ENCODE peak calls at places on chromosomes 3 and 15, in four cellular contexts. One of them, this sample, is unnamed.

GRCh38 chr3:187014417-187014864 is 84.1 kb downstream of the ST6GAL1 start:
- DNase-seq in HCT116: no peak
- DNase-seq in H9: no peak
- DNase-seq in mesenchymal stem cell: no peak
- DNase-seq in this sample: peak; percentile 47

GRCh38 chr3:18062289-18063025 is 320.0 kb upstream of the TBC1D5 start:
- DNase-seq in mesenchymal stem cell: no peak
- DNase-seq in H9: no peak
- DNase-seq in HCT116: no peak
- DNase-seq in this sample: peak; percentile 15

GRCh38 chr15:32717290-32718081 is at the start of gene GREM1:
- DNase-seq in mesenchymal stem cell: peak; percentile 73
- DNase-seq in H9: peak; percentile 55
- DNase-seq in HCT116: no peak
- DNase-seq in this sample: peak; percentile 89

GRCh38 chr3:42803800-42804112 is 534 bp downstream of the HIGD1A start:
- DNase-seq in HCT116: no peak
- DNase-seq in mesenchymal stem cell: no peak
- DNase-seq in H9: peak; percentile 43
- DNase-seq in this sample: peak; percentile 73

GRCh38 chr3:49260711-49261357 is 16.2 kb downstream of the C3orf62 start:
- DNase-seq in HCT116: peak; percentile 65
- DNase-seq in mesenchymal stem cell: peak; percentile 57
- DNase-seq in H9: no peak
- DNase-seq in this sample: no peak

GRCh38 chr15:92109485-92109884 is 256.0 kb downstream of the SLCO3A1 start:
- DNase-seq in mesenchymal stem cell: no peak
- DNase-seq in H9: no peak
- DNase-seq in HCT116: no peak
- DNase-seq in this sample: no peak

GRCh38 chr15:66878761-66879160 is 176.7 kb downstream of the SMAD6 start:
- DNase-seq in HCT116: no peak
- DNase-seq in H9: no peak
- DNase-seq in mesenchymal stem cell: no peak
- DNase-seq in this sample: no peak

GRCh38 chr3:168024537-168024941 is 71.2 kb downstream of the GOLIM4 start:
- DNase-seq in mesenchymal stem cell: peak; percentile 93
- DNase-seq in H9: no peak
- DNase-seq in HCT116: peak; percentile 82
- DNase-seq in this sample: peak; percentile 88

GRCh38 chr3:53109190-53109589 is 21.0 kb downstream of the RFT1 start:
- DNase-seq in H9: no peak
- DNase-seq in mesenchymal stem cell: peak; percentile 6
- DNase-seq in HCT116: no peak
- DNase-seq in this sample: peak; percentile 38

GRCh38 chr15:78709263-78709882 is 68.4 kb upstream of the CHRNB4 start:
- DNase-seq in HCT116: peak; percentile 36
- DNase-seq in mesenchymal stem cell: peak; percentile 54
- DNase-seq in H9: peak; percentile 86
- DNase-seq in this sample: peak; percentile 84

GRCh38 chr3:133572158-133573053 is 1.1 kb upstream of the CDV3 start:
- DNase-seq in mesenchymal stem cell: peak; percentile 66
- DNase-seq in H9: no peak
- DNase-seq in HCT116: no peak
- DNase-seq in this sample: no peak

GRCh38 chr3:189041482-189042090 is 130.2 kb upstream of the TPRG1 start:
- DNase-seq in HCT116: peak; percentile 51
- DNase-seq in mesenchymal stem cell: peak; percentile 53
- DNase-seq in H9: peak; percentile 76
- DNase-seq in this sample: peak; percentile 22

GRCh38 chr3:115713247-115713646 is 89.9 kb downstream of the GAP43 start:
- DNase-seq in HCT116: no peak
- DNase-seq in H9: no peak
- DNase-seq in mesenchymal stem cell: no peak
- DNase-seq in this sample: peak; percentile 46

GRCh38 chr3:17730318-17730967 is 12.0 kb downstream of the TBC1D5 start:
- DNase-seq in H9: no peak
- DNase-seq in mesenchymal stem cell: peak; percentile 15
- DNase-seq in HCT116: peak; percentile 53
- DNase-seq in this sample: peak; percentile 3

GRCh38 chr15:42160110-42160509 is 3.7 kb upstream of the PLA2G4F start:
- DNase-seq in mesenchymal stem cell: no peak
- DNase-seq in H9: no peak
- DNase-seq in HCT116: no peak
- DNase-seq in this sample: no peak

GRCh38 chr3:50370594-50370993 is 11.3 kb upstream of the TMEM115 start:
- DNase-seq in mesenchymal stem cell: peak; percentile 26
- DNase-seq in HCT116: no peak
- DNase-seq in H9: no peak
- DNase-seq in this sample: peak; percentile 47

GRCh38 chr3:108554913-108555571 is 34.2 kb downstream of the CIP2A start:
- DNase-seq in mesenchymal stem cell: no peak
- DNase-seq in HCT116: no peak
- DNase-seq in H9: no peak
- DNase-seq in this sample: no peak

GRCh38 chr3:16546186-16547004 is 32.9 kb upstream of the RFTN1 start:
- DNase-seq in mesenchymal stem cell: no peak
- DNase-seq in HCT116: no peak
- DNase-seq in H9: no peak
- DNase-seq in this sample: no peak

GRCh38 chr3:172359231-172359630 is 89.0 kb downstream of the GHSR start:
- DNase-seq in H9: no peak
- DNase-seq in mesenchymal stem cell: no peak
- DNase-seq in HCT116: no peak
- DNase-seq in this sample: no peak

GRCh38 chr15:77533986-77534385 is 98.7 kb downstream of the LINGO1 start:
- DNase-seq in mesenchymal stem cell: no peak
- DNase-seq in H9: no peak
- DNase-seq in HCT116: no peak
- DNase-seq in this sample: no peak
- H3K9ac ChIP-seq in mesenchymal stem cell: no peak overlapping the region
- H3K9ac ChIP-seq in H9: no peak overlapping the region
- H3K9ac ChIP-seq in HCT116: no peak overlapping the region
- H3K9ac ChIP-seq in this sample: no peak overlapping the region

DNA sequence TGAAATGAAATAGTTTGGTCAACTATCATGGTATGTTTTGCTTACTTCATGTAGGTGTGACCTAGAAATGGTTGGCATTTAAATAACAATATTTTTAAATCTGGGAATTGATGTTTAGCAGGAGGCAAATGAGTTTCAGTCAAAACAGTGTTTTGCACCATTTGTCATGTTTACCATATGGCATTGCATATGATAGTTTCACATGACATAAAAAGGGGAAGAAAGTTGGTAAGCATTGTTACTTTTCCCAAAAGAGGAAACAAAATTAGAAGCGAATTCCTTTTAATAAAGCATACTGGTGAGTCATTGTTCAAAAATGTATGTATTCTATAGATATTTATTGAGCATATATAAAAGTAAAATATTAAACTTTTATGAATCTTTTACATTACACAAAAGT is 2.3 kb downstream of the RNF13 start:
- DNase-seq in HCT116: no peak
- DNase-seq in mesenchymal stem cell: no peak
- DNase-seq in H9: no peak
- DNase-seq in this sample: no peak
- H3K9ac ChIP-seq in HCT116: no peak overlapping the region
- H3K9ac ChIP-seq in mesenchymal stem cell: peak overlapping the region; percentile 97
- H3K9ac ChIP-seq in H9: no peak overlapping the region
- H3K9ac ChIP-seq in this sample: peak overlapping the region; percentile 96

GRCh38 chr3:96813820-96814580 is 394 bp upstream of the EPHA6 start:
- DNase-seq in HCT116: no peak
- DNase-seq in mesenchymal stem cell: peak; percentile 54
- DNase-seq in H9: peak; percentile 56
- DNase-seq in this sample: peak; percentile 82
- H3K9ac ChIP-seq in HCT116: no peak overlapping the region
- H3K9ac ChIP-seq in mesenchymal stem cell: peak overlapping the region; percentile 27
- H3K9ac ChIP-seq in H9: no peak overlapping the region
- H3K9ac ChIP-seq in this sample: peak overlapping the region; percentile 54

DNA sequence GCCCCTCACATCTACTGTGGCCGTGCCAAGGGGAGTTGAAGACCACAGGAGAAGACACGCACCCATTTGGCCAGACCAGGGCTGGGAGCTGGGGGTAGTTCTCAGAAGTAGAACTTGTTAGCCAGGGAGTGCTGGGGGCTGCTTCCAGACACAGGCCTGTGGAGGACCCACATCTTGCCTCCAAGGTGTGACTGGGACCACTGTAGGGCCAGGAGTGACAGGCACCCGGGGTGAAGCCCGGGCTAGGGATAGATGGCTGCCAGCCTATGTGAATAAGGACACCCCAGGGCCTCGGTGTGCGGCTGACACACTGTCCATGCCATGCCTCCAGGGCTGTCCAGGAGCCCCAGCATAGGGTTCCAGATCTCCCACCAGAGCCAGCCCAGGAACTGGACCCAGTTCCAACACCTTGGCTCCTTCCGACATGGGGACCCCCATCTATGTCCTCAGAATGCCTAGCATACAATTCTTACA is 1.8 kb downstream of the ANPEP start:
- DNase-seq in H9: no peak
- DNase-seq in mesenchymal stem cell: no peak
- DNase-seq in HCT116: no peak
- DNase-seq in this sample: no peak
- H3K9ac ChIP-seq in H9: no peak overlapping the region
- H3K9ac ChIP-seq in mesenchymal stem cell: peak overlapping the region; percentile 90
- H3K9ac ChIP-seq in HCT116: no peak overlapping the region
- H3K9ac ChIP-seq in this sample: peak overlapping the region; percentile 98

GRCh38 chr3:195810455-195810845 is 1.3 kb downstream of the MUC4 start:
- DNase-seq in H9: no peak
- DNase-seq in mesenchymal stem cell: no peak
- DNase-seq in HCT116: no peak
- DNase-seq in this sample: no peak
- H3K9ac ChIP-seq in H9: no peak overlapping the region
- H3K9ac ChIP-seq in mesenchymal stem cell: no peak overlapping the region
- H3K9ac ChIP-seq in HCT116: no peak overlapping the region
- H3K9ac ChIP-seq in this sample: no peak overlapping the region

GRCh38 chr3:3447671-3448070 is 268.2 kb upstream of the CRBN start:
- DNase-seq in mesenchymal stem cell: no peak
- DNase-seq in H9: no peak
- DNase-seq in HCT116: no peak
- DNase-seq in this sample: no peak
- H3K9ac ChIP-seq in mesenchymal stem cell: no peak overlapping the region
- H3K9ac ChIP-seq in H9: no peak overlapping the region
- H3K9ac ChIP-seq in HCT116: no peak overlapping the region
- H3K9ac ChIP-seq in this sample: no peak overlapping the region

GRCh38 chr15:37107071-37107753 is 6.9 kb upstream of the MEIS2 start:
- DNase-seq in HCT116: no peak
- DNase-seq in H9: peak; percentile 72
- DNase-seq in mesenchymal stem cell: peak; percentile 47
- DNase-seq in this sample: no peak
- H3K9ac ChIP-seq in HCT116: no peak overlapping the region
- H3K9ac ChIP-seq in H9: no peak overlapping the region
- H3K9ac ChIP-seq in mesenchymal stem cell: peak overlapping the region; percentile 99
- H3K9ac ChIP-seq in this sample: peak overlapping the region; percentile 37

DNA sequence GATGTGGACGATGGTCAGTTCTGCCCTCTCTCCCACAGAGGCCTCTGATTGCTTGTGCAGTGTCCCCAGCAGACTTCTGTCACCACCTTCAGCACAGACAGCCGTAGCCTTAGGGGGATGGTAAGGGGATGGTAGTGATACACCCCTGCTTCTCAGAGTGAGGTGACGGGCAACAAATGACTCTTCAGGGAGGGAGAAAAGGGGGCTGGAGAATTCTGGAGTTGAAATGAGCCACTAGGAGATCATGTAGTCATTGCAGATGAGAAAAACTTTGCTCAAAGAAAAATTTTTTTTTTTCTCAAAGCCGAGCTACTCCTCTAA is 29.6 kb upstream of the TIMP4 start:
- DNase-seq in mesenchymal stem cell: no peak
- DNase-seq in HCT116: no peak
- DNase-seq in H9: no peak
- DNase-seq in this sample: no peak
- H3K9ac ChIP-seq in mesenchymal stem cell: peak overlapping the region; percentile 87
- H3K9ac ChIP-seq in HCT116: no peak overlapping the region
- H3K9ac ChIP-seq in H9: no peak overlapping the region
- H3K9ac ChIP-seq in this sample: peak overlapping the region; percentile 79

DNA sequence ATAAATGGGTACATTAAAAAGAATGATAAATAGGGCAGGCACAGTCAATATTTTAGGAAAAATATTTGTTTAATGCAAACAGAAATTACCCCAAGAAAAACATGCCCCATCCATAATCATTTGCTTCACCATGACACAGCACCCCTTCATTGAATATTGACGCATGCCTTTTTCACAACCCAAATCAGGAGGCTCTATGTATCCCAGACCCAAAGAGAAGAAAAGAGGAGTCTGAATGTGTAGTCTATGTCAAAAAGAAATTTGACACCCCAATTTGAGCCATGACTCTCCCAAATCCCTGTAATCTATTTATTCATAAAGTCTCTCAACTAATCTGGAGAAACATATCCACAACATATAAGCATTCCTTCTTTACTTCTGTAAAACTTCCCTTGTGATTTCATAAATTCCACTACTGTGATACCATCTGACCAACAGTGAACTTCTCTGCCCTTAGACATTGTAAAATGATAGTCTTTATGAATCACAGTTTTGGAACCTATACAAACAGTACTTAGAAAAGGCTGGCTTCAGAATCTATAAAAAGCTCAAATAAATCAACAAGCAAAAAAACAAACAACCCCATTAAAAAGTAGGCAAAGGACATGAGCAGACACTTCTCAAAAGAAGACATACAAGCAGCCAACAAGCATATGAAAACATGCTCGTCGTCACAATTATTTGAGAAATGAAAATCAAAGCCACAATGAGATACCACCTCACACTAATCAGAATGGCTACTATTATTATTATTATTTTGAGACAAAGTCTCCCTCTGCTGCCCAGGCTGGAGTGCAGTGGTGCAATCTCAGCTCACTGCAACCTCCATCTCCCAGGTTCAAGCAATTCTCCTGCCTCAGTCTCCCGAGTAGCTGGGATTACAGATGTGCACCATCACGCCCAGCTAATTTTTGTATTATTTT is 53.4 kb upstream of the XRN1 start:
- DNase-seq in H9: no peak
- DNase-seq in HCT116: no peak
- DNase-seq in mesenchymal stem cell: peak; percentile 68
- DNase-seq in this sample: peak; percentile 84
- H3K9ac ChIP-seq in H9: no peak overlapping the region
- H3K9ac ChIP-seq in HCT116: no peak overlapping the region
- H3K9ac ChIP-seq in mesenchymal stem cell: peak overlapping the region; percentile 58
- H3K9ac ChIP-seq in this sample: peak overlapping the region; percentile 44

This sample was measured in adipocyte.